ENCODE peak calls at places on chromosome 18, in four cellular contexts. H is tibial artery, W is left ventricle myocardium inferior, F is heart right ventricle. G is an unnamed sample. For H3K4me1, the result is how much of the 10 kb centered on the place peaks cover.

GRCh38 chr18:21450913-21451312 is 149.6 kb downstream of the ESCO1 start:
- DNase-seq in F (no peak), W (no peak), H (no peak), G (no peak)

GRCh38 chr18:79612291-79613108 is 67.1 kb upstream of the CTDP1 start:
- DNase-seq in H (peak), F (no peak), W (no peak), G (no peak)

GRCh38 chr18:75167759-75168211 is 41.2 kb downstream of the PTGR3 start:
- DNase-seq in F (no peak), W (peak), H (no peak), G (no peak)

GRCh38 chr18:76968073-76968472 is 145.7 kb downstream of the ZNF236 start:
- DNase-seq in F (no peak), H (no peak), W (no peak), G (no peak)

GRCh38 chr18:50819027-50819726 is 639 bp downstream of the MRO start:
- DNase-seq in W (peak), F (peak), H (peak), G (no peak)

GRCh38 chr18:79567481-79568147 is 112.0 kb upstream of the CTDP1 start:
- DNase-seq in F (peak), H (no peak), W (peak), G (no peak)

GRCh38 chr18:69469444-69469919 is 68.8 kb downstream of the DOK6 start:
- DNase-seq in H (no peak), F (no peak), W (no peak), G (peak)

GRCh38 chr18:22504665-22505064 is 87.0 kb upstream of the CTAGE1 start:
- DNase-seq in F (no peak), W (no peak), H (no peak), G (no peak)

GRCh38 chr18:31250902-31251301 is 67.1 kb upstream of the DSG1 start:
- DNase-seq in F (no peak), W (no peak), H (no peak), G (no peak)

GRCh38 chr18:47150824-47151366 is 595 bp upstream of the HDHD2 start:
- DNase-seq in H (no peak), F (peak), W (no peak), G (no peak)

GRCh38 chr18:33833847-33834246 is 255.8 kb downstream of the ASXL3 start:
- DNase-seq in F (no peak), W (no peak), H (no peak), G (no peak)

GRCh38 chr18:45910405-45911023 is 56.6 kb downstream of the EPG5 start:
- DNase-seq in H (no peak), F (peak), W (peak), G (peak)

DNA sequence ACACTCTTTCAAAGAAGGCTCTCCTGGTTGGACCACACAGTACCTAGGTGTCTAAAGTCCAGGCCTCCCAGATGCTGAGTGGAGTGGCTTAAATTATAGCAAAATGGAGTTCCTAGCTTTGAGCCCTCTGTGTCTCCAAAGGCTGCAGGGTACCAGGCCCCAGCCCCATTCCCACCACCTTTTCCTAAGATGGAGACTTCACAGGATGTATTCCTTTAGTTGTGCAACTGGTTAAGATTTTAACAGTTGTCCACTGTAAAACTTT is 4.9 kb downstream of the SMAD7 start:
- DNase-seq in F (no peak), H (no peak), W (no peak), G (no peak)
- H3K4me1 ChIP-seq in F (half or more), H (under half), W (half or more), G (under half)

GRCh38 chr18:6004683-6005082 is 109.4 kb upstream of the TMEM200C start:
- DNase-seq in F (no peak), W (no peak), H (no peak), G (no peak)
- H3K4me1 ChIP-seq in F (under half), W (under half), H (under half), G (under half)

DNA sequence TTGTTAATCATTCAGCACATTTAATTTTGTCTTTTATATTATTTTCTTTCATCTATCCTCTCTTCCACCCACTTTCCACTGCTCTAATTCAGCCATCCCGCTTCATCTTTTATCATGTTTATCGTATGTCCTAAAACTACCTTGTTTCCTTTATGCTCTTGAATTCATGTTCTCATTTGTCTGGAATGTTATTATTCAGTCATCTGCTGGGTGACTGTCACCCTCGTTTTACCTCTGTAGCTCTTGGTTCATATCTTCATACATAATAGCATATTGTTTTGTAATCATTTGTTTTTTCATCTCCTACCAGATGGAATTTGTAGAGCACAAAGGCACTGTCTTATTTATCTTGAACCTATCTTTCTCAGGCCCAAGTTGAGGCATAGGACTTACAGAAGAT is 37.0 kb downstream of the SMCHD1 start:
- DNase-seq in H (no peak), W (no peak), F (no peak), G (peak)
- H3K4me1 ChIP-seq in H (under half), W (under half), F (under half), G (under half)

GRCh38 chr18:49690307-49690706 is 123.0 kb downstream of the ACAA2 start:
- DNase-seq in F (no peak), W (no peak), H (no peak), G (no peak)
- H3K4me1 ChIP-seq in F (under half), W (under half), H (under half), G (under half)